ENCODE peak calls at places on chromosome 11, in eight cellular contexts. Y is posterior cingulate gyrus; E is activated CD4-positive, alpha-beta T cell treated with anti-CD3 and anti-CD28 coated beads, Interleukin-2, amount 50 U/mL, for 48 hours; J is stimulated activated naive CD8-positive, alpha-beta T cell treated with anti-CD3 and anti-CD28 coated beads, Interleukin-15, amount 100 ng/mL, for 72 hours; H is A549; D is hypothalamus; T is naive thymus-derived CD8-positive, alpha-beta T cell; M is mucosa of gallbladder. N is an unnamed sample.

GRCh38 chr11:78038697-78039313 is 15.7 kb upstream of the KCTD14 start:
- DNase-seq in Y (no peak), E (no peak), J (no peak), H (no peak), D (no peak), T (no peak), M (no peak), N (no peak)

GRCh38 chr11:5297671-5298070 is 4.1 kb downstream of the OR51B4 start:
- DNase-seq in Y (no peak), E (no peak), J (no peak), H (no peak), D (no peak), T (no peak), M (no peak), N (no peak)

GRCh38 chr11:94734563-94735275 is 33.4 kb upstream of the AMOTL1 start:
- DNase-seq in Y (no peak), E (no peak), J (no peak), H (no peak), D (no peak), T (no peak), M (no peak), N (no peak)

GRCh38 chr11:39975091-39975490 is 1484.4 kb downstream of the LRRC4C start:
- DNase-seq in Y (no peak), E (no peak), J (no peak), H (no peak), D (no peak), T (no peak), M (no peak), N (no peak)

GRCh38 chr11:27413218-27413617 is 50.2 kb upstream of the CCDC34 start:
- DNase-seq in Y (no peak), E (no peak), J (no peak), H (no peak), D (no peak), T (no peak), M (no peak), N (no peak)

GRCh38 chr11:115425243-115425642 is 79.0 kb downstream of the CADM1 start:
- DNase-seq in Y (no peak), E (no peak), J (no peak), H (no peak), D (no peak), T (no peak), M (no peak), N (no peak)

GRCh38 chr11:104148074-104148473 is 15.9 kb downstream of the PDGFD start:
- DNase-seq in Y (no peak), E (no peak), J (no peak), H (no peak), D (no peak), T (no peak), M (no peak), N (no peak)

GRCh38 chr11:19327280-19327679 is 86.5 kb upstream of the E2F8 start:
- DNase-seq in Y (no peak), E (no peak), J (no peak), H (no peak), D (no peak), T (no peak), M (no peak), N (no peak)

GRCh38 chr11:82814379-82814778 is 80.7 kb upstream of the FAM181B start:
- DNase-seq in Y (no peak), E (no peak), J (no peak), H (no peak), D (no peak), T (no peak), M (no peak), N (no peak)

GRCh38 chr11:65661599-65662246 is 993 bp downstream of the RELA start:
- DNase-seq in Y (no peak), E (no peak), J (no peak), H (no peak), D (no peak), T (no peak), M (no peak), N (no peak)

GRCh38 chr11:57100638-57101312 is 81.0 kb upstream of the LRRC55 start:
- DNase-seq in Y (no peak), E (no peak), J (no peak), H (no peak), D (no peak), T (no peak), M (no peak), N (no peak)

GRCh38 chr11:112134473-112134872 is 29.4 kb downstream of the IL18 start:
- DNase-seq in Y (no peak), E (no peak), J (no peak), H (no peak), D (no peak), T (no peak), M (no peak), N (no peak)

GRCh38 chr11:45651841-45652745 is 13.3 kb downstream of the CHST1 start:
- DNase-seq in Y (no peak), E (no peak), J (no peak), H (no peak), D (no peak), T (no peak), M (no peak), N (no peak)

GRCh38 chr11:124754710-124755109 is 2.7 kb upstream of the VSIG2 start:
- DNase-seq in Y (no peak), E (no peak), J (no peak), H (no peak), D (no peak), T (no peak), M (no peak), N (no peak)

GRCh38 chr11:27718346-27718852 is 18.1 kb upstream of the BDNF start:
- DNase-seq in Y (no peak), E (no peak), J (no peak), H (peak), D (no peak), T (no peak), M (no peak), N (no peak)

GRCh38 chr11:100445231-100445735 is 241.8 kb upstream of the ARHGAP42 start:
- DNase-seq in Y (no peak), E (no peak), J (no peak), H (no peak), D (no peak), T (no peak), M (peak), N (no peak)

GRCh38 chr11:61919113-61919840 is 1.9 kb upstream of the RAB3IL1 start:
- DNase-seq in Y (no peak), E (no peak), J (peak), H (no peak), D (no peak), T (no peak), M (no peak), N (no peak)

GRCh38 chr11:33334627-33335026 is 77.4 kb downstream of the HIPK3 start:
- DNase-seq in Y (no peak), E (no peak), J (no peak), H (no peak), D (no peak), T (no peak), M (no peak), N (no peak)

GRCh38 chr11:60422609-60423008 is 6.8 kb upstream of the MS4A5 start:
- DNase-seq in Y (no peak), E (no peak), J (no peak), H (no peak), D (no peak), T (no peak), M (no peak), N (no peak)

GRCh38 chr11:127451852-127452251 is 451.3 kb upstream of the KIRREL3 start:
- DNase-seq in Y (peak), E (no peak), J (no peak), H (no peak), D (no peak), T (no peak), M (no peak), N (no peak)

GRCh38 chr11:17496406-17496805 is 19.8 kb upstream of the ABCC8 start:
- DNase-seq in Y (no peak), E (no peak), J (no peak), H (no peak), D (no peak), T (no peak), M (peak), N (no peak)

GRCh38 chr11:22730319-22730718 is 63.9 kb downstream of the GAS2 start:
- DNase-seq in Y (no peak), E (no peak), J (no peak), H (no peak), D (no peak), T (peak), M (no peak), N (no peak)

GRCh38 chr11:125165664-125166346 is 1.3 kb downstream of the PKNOX2 start:
- DNase-seq in Y (no peak), E (no peak), J (no peak), H (peak), D (no peak), T (no peak), M (no peak), N (no peak)

GRCh38 chr11:11580012-11580411 is 41.8 kb downstream of the GALNT18 start:
- DNase-seq in Y (no peak), E (no peak), J (no peak), H (no peak), D (no peak), T (no peak), M (peak), N (no peak)

GRCh38 chr11:73999581-74000306 is 9.1 kb downstream of the UCP3 start:
- DNase-seq in Y (no peak), E (no peak), J (no peak), H (no peak), D (no peak), T (no peak), M (no peak), N (no peak)

N was measured in stimulated activated naive B cell treated with anti-CD40 and anti-IgM and Interleukin-4, amounts not matched to agents 10 μg/mL and 1 μg/mL and 100 μg/mL, for 72 hours.